ENCODE peak calls at places on chromosomes 12 and 14, in five cellular contexts. One of them, this sample, is unnamed.

GRCh38 chr14:90490727-90491050 is 93.9 kb downstream of the CALM1 start:
- DNase-seq in cardiac muscle cell: no peak
- DNase-seq in lower leg skin: peak
- DNase-seq in HCT116: no peak
- DNase-seq in left lung: no peak
- DNase-seq in this sample: no peak

GRCh38 chr14:92704036-92704804 is 44.2 kb downstream of the LGMN start:
- DNase-seq in cardiac muscle cell: no peak
- DNase-seq in lower leg skin: no peak
- DNase-seq in HCT116: no peak
- DNase-seq in left lung: no peak
- DNase-seq in this sample: no peak

GRCh38 chr14:95394981-95395737 is 75.5 kb upstream of the CLMN start:
- DNase-seq in cardiac muscle cell: no peak
- DNase-seq in lower leg skin: peak
- DNase-seq in HCT116: no peak
- DNase-seq in left lung: no peak
- DNase-seq in this sample: no peak

GRCh38 chr12:100703337-100703736 is 91.2 kb upstream of the ANO4 start:
- DNase-seq in cardiac muscle cell: no peak
- DNase-seq in lower leg skin: no peak
- DNase-seq in HCT116: no peak
- DNase-seq in left lung: no peak
- DNase-seq in this sample: no peak

GRCh38 chr14:50647753-50648152 is 20.4 kb downstream of the SAV1 start:
- DNase-seq in cardiac muscle cell: no peak
- DNase-seq in lower leg skin: no peak
- DNase-seq in HCT116: no peak
- DNase-seq in left lung: no peak
- DNase-seq in this sample: no peak

GRCh38 chr14:50790568-50790967 is 40.4 kb downstream of the NIN start:
- DNase-seq in cardiac muscle cell: no peak
- DNase-seq in lower leg skin: no peak
- DNase-seq in HCT116: no peak
- DNase-seq in left lung: no peak
- DNase-seq in this sample: no peak

GRCh38 chr12:857611-858010 is 91.9 kb downstream of the RAD52 start:
- DNase-seq in cardiac muscle cell: no peak
- DNase-seq in lower leg skin: no peak
- DNase-seq in HCT116: no peak
- DNase-seq in left lung: no peak
- DNase-seq in this sample: peak

GRCh38 chr12:116948298-116948697 is 37.5 kb downstream of the FBXW8 start:
- DNase-seq in cardiac muscle cell: no peak
- DNase-seq in lower leg skin: no peak
- DNase-seq in HCT116: no peak
- DNase-seq in left lung: no peak
- DNase-seq in this sample: no peak

GRCh38 chr14:83096092-83096491 is 1562.4 kb upstream of the SEL1L start:
- DNase-seq in cardiac muscle cell: no peak
- DNase-seq in lower leg skin: no peak
- DNase-seq in HCT116: no peak
- DNase-seq in left lung: no peak
- DNase-seq in this sample: no peak

GRCh38 chr12:26891704-26892103 is 46.1 kb downstream of the INTS13 start:
- DNase-seq in cardiac muscle cell: no peak
- DNase-seq in lower leg skin: no peak
- DNase-seq in HCT116: no peak
- DNase-seq in left lung: no peak
- DNase-seq in this sample: no peak

GRCh38 chr14:106276326-106277267 is 750.2 kb downstream of the TMEM121 start:
- DNase-seq in cardiac muscle cell: no peak
- DNase-seq in lower leg skin: no peak
- DNase-seq in HCT116: no peak
- DNase-seq in left lung: no peak
- DNase-seq in this sample: no peak

GRCh38 chr12:128269108-128269713 is 2.2 kb downstream of the TMEM132C start:
- DNase-seq in cardiac muscle cell: peak
- DNase-seq in lower leg skin: no peak
- DNase-seq in HCT116: no peak
- DNase-seq in left lung: no peak
- DNase-seq in this sample: no peak

GRCh38 chr12:122148657-122149056 is 25.4 kb downstream of the IL31 start:
- DNase-seq in cardiac muscle cell: no peak
- DNase-seq in lower leg skin: no peak
- DNase-seq in HCT116: no peak
- DNase-seq in left lung: no peak
- DNase-seq in this sample: no peak

GRCh38 chr12:130495156-130495555 is 157.5 kb downstream of the PIWIL1 start:
- DNase-seq in cardiac muscle cell: no peak
- DNase-seq in lower leg skin: no peak
- DNase-seq in HCT116: no peak
- DNase-seq in left lung: no peak
- DNase-seq in this sample: no peak

GRCh38 chr12:57161491-57161890 is 14.1 kb upstream of the LRP1-AS start:
- DNase-seq in cardiac muscle cell: no peak
- DNase-seq in lower leg skin: no peak
- DNase-seq in HCT116: no peak
- DNase-seq in left lung: no peak
- DNase-seq in this sample: no peak

GRCh38 chr12:53476769-53477209 is 22.5 kb downstream of the MAP3K12 start:
- DNase-seq in cardiac muscle cell: peak
- DNase-seq in lower leg skin: no peak
- DNase-seq in HCT116: no peak
- DNase-seq in left lung: no peak
- DNase-seq in this sample: no peak

GRCh38 chr12:46124132-46124847 is 133.9 kb upstream of the SCAF11 start:
- DNase-seq in cardiac muscle cell: no peak
- DNase-seq in lower leg skin: no peak
- DNase-seq in HCT116: no peak
- DNase-seq in left lung: no peak
- DNase-seq in this sample: no peak

GRCh38 chr12:46126050-46126727 is 135.8 kb upstream of the SCAF11 start:
- DNase-seq in cardiac muscle cell: no peak
- DNase-seq in lower leg skin: no peak
- DNase-seq in HCT116: no peak
- DNase-seq in left lung: no peak
- DNase-seq in this sample: no peak

GRCh38 chr12:46124848-46125619 is 134.7 kb upstream of the SCAF11 start:
- DNase-seq in cardiac muscle cell: peak
- DNase-seq in lower leg skin: no peak
- DNase-seq in HCT116: peak
- DNase-seq in left lung: peak
- DNase-seq in this sample: peak
- H3K4me3 ChIP-seq in cardiac muscle cell: no peak
- H3K4me3 ChIP-seq in lower leg skin: no peak
- H3K4me3 ChIP-seq in HCT116: peak
- H3K4me3 ChIP-seq in left lung: no peak
- H3K4me3 ChIP-seq in this sample: peak

DNA sequence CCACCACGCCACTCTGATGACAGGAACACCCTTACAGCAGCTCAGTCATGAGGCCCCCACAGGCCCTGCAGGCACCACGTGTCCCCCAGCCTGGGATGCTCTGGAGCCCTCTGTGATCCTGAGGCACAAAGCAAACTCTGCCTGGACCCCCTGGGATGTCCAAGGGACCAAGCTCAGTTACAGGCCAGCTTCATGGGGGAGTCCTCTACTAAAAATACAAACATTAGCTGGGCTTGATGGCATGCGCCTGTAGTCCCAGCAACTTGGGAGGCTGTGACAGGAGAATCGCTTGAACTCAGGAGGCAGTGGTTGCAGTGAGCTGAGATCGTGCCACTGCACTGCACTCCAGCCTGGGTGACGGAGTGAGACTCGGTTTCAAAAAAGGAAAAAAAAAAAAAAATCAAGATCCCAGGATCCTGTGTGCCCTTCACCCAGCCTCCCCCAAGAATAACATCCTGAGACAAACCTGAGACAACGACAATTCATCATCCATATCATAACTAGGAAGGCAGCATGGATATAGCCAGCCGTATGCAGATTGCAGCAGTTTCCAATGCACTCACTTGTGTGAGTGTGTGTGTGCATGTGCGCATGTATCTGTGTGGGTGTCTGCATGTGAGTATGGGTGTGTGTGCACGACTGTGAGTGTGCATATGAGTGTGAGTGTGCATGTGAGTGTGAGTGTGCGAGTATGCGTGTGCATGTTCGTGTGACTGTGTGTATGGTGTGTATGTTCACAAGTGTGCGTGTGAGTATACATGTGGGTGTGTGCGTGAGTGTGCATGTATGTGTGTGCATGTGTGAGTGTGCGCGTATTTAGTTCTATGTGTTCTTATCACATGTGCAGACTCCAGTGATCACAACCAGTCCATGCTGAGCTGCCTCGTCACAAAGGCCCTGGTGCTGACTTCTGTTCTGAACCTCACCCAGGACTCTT is 52.1 kb downstream of the NCOR2 start:
- DNase-seq in cardiac muscle cell: no peak
- DNase-seq in lower leg skin: no peak
- DNase-seq in HCT116: no peak
- DNase-seq in left lung: no peak
- DNase-seq in this sample: no peak
- H3K4me3 ChIP-seq in cardiac muscle cell: no peak
- H3K4me3 ChIP-seq in lower leg skin: no peak
- H3K4me3 ChIP-seq in HCT116: no peak
- H3K4me3 ChIP-seq in left lung: no peak
- H3K4me3 ChIP-seq in this sample: no peak

DNA sequence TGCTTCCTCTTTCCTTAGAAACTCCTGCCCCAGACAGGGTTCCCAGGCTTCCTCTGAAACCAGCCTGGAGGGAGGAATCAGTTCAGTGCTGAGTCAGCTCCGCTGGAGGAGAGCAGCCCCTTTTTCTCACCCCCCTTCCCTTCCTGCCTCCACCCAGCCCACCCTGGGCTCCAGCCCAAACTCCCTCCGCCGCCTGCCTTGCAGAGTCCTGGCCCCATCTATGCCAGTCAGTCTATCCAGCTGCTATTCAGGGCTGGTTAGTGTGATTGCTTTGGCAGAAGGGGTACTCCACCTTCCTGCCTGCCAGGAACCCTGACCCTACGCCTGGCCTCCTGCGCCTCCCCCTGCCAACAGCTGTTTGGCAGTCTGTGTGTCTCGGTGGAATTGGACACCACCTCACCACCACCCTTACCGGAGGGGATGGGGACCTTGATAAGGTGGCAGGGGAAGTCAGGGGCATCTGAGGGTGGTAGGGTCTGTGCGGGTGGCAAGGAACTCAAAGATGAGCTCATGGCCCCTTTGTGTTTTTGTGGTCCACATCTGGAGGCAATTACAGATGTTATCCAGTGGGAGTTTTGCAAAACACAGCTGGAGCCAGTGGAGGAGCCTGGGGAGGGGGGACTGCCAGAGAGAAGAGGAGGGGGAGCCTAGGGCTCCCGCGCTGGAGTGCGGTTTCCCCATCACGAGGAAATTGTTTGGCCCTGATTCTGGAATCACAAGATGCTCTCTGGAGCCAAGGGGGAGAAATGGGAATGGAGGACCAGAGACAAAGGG is 12.2 kb downstream of the MMP14 start:
- DNase-seq in cardiac muscle cell: no peak
- DNase-seq in lower leg skin: peak
- DNase-seq in HCT116: no peak
- DNase-seq in left lung: peak
- DNase-seq in this sample: peak
- H3K4me3 ChIP-seq in cardiac muscle cell: no peak
- H3K4me3 ChIP-seq in lower leg skin: no peak
- H3K4me3 ChIP-seq in HCT116: no peak
- H3K4me3 ChIP-seq in left lung: no peak
- H3K4me3 ChIP-seq in this sample: no peak

DNA sequence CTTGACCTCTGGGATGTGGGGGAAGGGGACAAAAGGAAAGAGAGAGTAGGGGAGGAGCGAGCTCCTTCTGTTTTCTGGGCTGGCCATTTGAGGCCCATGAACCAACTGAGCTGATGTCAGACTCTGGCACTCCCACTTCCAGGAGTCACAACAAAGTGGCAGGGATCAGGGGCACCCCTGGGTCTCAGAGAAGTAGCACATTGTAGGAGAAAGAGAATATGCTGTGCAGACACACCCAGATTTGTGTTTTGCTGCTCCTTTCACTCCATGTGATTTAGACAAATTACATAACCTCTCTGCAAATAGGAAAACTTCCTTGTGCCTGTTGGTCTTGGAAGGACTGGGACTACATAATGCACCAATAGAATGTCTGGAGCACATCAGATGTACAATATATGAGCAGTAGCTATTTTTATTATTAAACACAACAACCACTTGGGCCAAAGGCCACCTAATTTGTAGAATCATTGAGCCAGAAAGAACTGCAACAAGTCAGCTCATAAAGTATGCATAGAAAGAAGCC is 265.5 kb downstream of the ZFP36L1 start:
- DNase-seq in cardiac muscle cell: no peak
- DNase-seq in lower leg skin: peak
- DNase-seq in HCT116: no peak
- DNase-seq in left lung: no peak
- DNase-seq in this sample: no peak
- H3K4me3 ChIP-seq in cardiac muscle cell: no peak
- H3K4me3 ChIP-seq in lower leg skin: no peak
- H3K4me3 ChIP-seq in HCT116: no peak
- H3K4me3 ChIP-seq in left lung: no peak
- H3K4me3 ChIP-seq in this sample: no peak

DNA sequence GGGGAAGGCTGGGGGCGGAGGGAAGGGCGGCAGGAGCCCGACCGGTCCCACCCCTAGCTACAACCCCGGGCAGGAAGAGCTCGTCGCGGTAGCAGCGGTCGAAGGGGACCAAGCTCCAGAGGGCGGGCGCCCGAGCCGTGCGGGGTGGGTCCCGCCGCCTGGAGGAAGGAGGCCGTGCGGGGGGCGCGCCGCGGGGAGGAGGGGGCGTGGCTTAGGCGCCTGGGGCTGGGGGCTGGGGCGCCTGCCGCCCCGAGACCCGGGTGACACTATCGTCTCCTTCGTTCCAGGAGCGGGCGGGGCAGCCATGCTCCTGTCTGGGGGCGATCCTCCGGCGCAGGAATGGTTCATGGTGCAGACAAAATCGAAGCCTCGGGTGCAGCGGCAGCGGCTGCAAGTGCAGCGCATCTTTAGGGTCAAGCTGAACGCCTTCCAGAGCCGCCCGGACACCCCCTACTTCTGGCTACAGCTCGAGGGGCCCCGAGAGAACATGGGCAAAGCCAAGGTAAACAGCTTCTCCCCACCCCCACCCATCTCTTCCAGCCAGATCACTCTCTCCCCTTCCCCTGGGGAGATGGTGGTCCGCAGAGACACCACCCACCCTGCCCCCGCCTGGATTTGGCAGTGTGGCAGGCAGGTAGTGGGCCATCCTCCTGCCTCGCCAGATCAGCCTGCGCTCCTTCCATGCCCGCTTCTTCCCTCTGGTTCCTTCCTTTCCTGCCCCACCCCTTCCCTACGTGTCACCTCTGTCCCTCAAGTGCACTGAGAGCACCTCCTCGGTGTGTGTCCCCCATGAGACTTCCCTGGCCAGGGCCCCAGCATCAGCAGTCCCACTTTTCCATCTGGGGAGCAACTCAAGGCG is at the start of gene NYNRIN:
- DNase-seq in cardiac muscle cell: peak
- DNase-seq in lower leg skin: peak
- DNase-seq in HCT116: no peak
- DNase-seq in left lung: peak
- DNase-seq in this sample: no peak
- H3K4me3 ChIP-seq in cardiac muscle cell: peak
- H3K4me3 ChIP-seq in lower leg skin: peak
- H3K4me3 ChIP-seq in HCT116: no peak
- H3K4me3 ChIP-seq in left lung: peak
- H3K4me3 ChIP-seq in this sample: peak

GRCh38 chr12:114395755-114396152 is 10.2 kb downstream of the TBX5 start:
- DNase-seq in cardiac muscle cell: no peak
- DNase-seq in lower leg skin: no peak
- DNase-seq in HCT116: no peak
- DNase-seq in left lung: no peak
- DNase-seq in this sample: no peak
- H3K4me3 ChIP-seq in cardiac muscle cell: peak
- H3K4me3 ChIP-seq in lower leg skin: no peak
- H3K4me3 ChIP-seq in HCT116: no peak
- H3K4me3 ChIP-seq in left lung: no peak
- H3K4me3 ChIP-seq in this sample: no peak

This sample was measured in skeletal muscle cell.